ENCODE peak calls at places on chromosomes 1 and 21, in seven cellular contexts. Q is A549, Y is HL-60, S is Panc1, Z is GM23338, X is HCT116, M is SK-N-SH. K is an unnamed sample.
A peak's percentile ranks its signal among the peaks of the same experiment; 100 is the strongest.

GRCh38 chr1:59553381-59553780 is 256.5 kb downstream of the FGGY start:
- DNase-seq in Q (no peak), Y (no peak), S (no peak), Z (no peak), X (no peak), M (no peak), K (no peak)

GRCh38 chr1:168674252-168674651 is 54.8 kb downstream of the DPT start:
- DNase-seq in Q (no peak), Y (no peak), S (no peak), Z (no peak), X (no peak), M (no peak), K (no peak)

GRCh38 chr1:193614817-193615216 is 428.4 kb upstream of the B3GALT2 start:
- DNase-seq in Q (peak; percentile 78), Y (no peak), S (no peak), Z (no peak), X (peak; percentile 37), M (no peak), K (no peak)

GRCh38 chr1:161182214-161182613 is 4.9 kb upstream of the B4GALT3 start:
- DNase-seq in Q (peak; percentile 30), Y (no peak), S (no peak), Z (no peak), X (no peak), M (no peak), K (no peak)

GRCh38 chr21:34156957-34157356 is 83.6 kb downstream of the MRPS6 start:
- DNase-seq in Q (no peak), Y (no peak), S (no peak), Z (no peak), X (no peak), M (no peak), K (no peak)

GRCh38 chr21:36560933-36561575 is 81.1 kb upstream of the CLDN14 start:
- DNase-seq in Q (no peak), Y (no peak), S (no peak), Z (no peak), X (no peak), M (no peak), K (no peak)

GRCh38 chr1:183559061-183559460 is 31.2 kb downstream of the NCF2 start:
- DNase-seq in Q (no peak), Y (no peak), S (no peak), Z (no peak), X (no peak), M (no peak), K (no peak)

GRCh38 chr1:93845554-93846150 is 33.4 kb downstream of the DNTTIP2 start:
- DNase-seq in Q (peak; percentile 66), Y (no peak), S (no peak), Z (peak; percentile 78), X (no peak), M (no peak), K (peak; percentile 64)

GRCh38 chr21:33894736-33895288 is 20.8 kb downstream of the ATP5PO start:
- DNase-seq in Q (peak; percentile 77), Y (peak; percentile 85), S (no peak), Z (peak; percentile 95), X (peak; percentile 27), M (peak; percentile 88), K (peak; percentile 70)

GRCh38 chr1:42178249-42178648 is 13.7 kb upstream of the GUCA2A start:
- DNase-seq in Q (no peak), Y (no peak), S (no peak), Z (no peak), X (no peak), M (no peak), K (no peak)

GRCh38 chr1:185998391-185998790 is 264.2 kb downstream of the HMCN1 start:
- DNase-seq in Q (peak; percentile 22), Y (no peak), S (no peak), Z (peak; percentile 13), X (no peak), M (no peak), K (no peak)

GRCh38 chr1:20168547-20169491 is 17.1 kb upstream of the UBXN10 start:
- DNase-seq in Q (no peak), Y (no peak), S (no peak), Z (no peak), X (no peak), M (peak; percentile 59), K (no peak)

GRCh38 chr21:32934829-32935228 is 90.9 kb upstream of the OLIG2 start:
- DNase-seq in Q (no peak), Y (no peak), S (no peak), Z (no peak), X (no peak), M (no peak), K (no peak)

GRCh38 chr21:43734830-43735229 is 15.9 kb downstream of the PDXK start:
- DNase-seq in Q (no peak), Y (no peak), S (no peak), Z (no peak), X (no peak), M (no peak), K (no peak)

GRCh38 chr1:102875756-102876155 is 232.6 kb downstream of the COL11A1 start:
- DNase-seq in Q (no peak), Y (no peak), S (no peak), Z (no peak), X (no peak), M (no peak), K (no peak)

GRCh38 chr1:39955547-39956539 is 898 bp downstream of the MFSD2A start:
- DNase-seq in Q (peak; percentile 40), Y (peak; percentile 52), S (no peak), Z (peak; percentile 62), X (peak; percentile 18), M (peak; percentile 66), K (no peak)

GRCh38 chr1:202365092-202365815 is 16.8 kb downstream of the PPP1R12B start:
- DNase-seq in Q (no peak), Y (peak; percentile 49), S (no peak), Z (peak; percentile 46), X (no peak), M (no peak), K (no peak)

GRCh38 chr1:41261926-41262618 is 20.0 kb upstream of the SCMH1 start:
- DNase-seq in Q (no peak), Y (no peak), S (no peak), Z (no peak), X (no peak), M (no peak), K (no peak)

GRCh38 chr21:37737996-37738395 is 178.3 kb downstream of the KCNJ6 start:
- DNase-seq in Q (no peak), Y (no peak), S (no peak), Z (no peak), X (no peak), M (no peak), K (no peak)

GRCh38 chr1:98145655-98146054 is 224.8 kb upstream of the DPYD start:
- DNase-seq in Q (no peak), Y (no peak), S (no peak), Z (no peak), X (no peak), M (no peak), K (no peak)

GRCh38 chr1:108816049-108816882 is 40.6 kb downstream of the AKNAD1 start:
- DNase-seq in Q (peak; percentile 44), Y (no peak), S (peak; percentile 48), Z (peak; percentile 73), X (no peak), M (peak; percentile 76), K (peak; percentile 24)

GRCh38 chr1:236035681-236036101 is 29.2 kb downstream of the NID1 start:
- DNase-seq in Q (no peak), Y (no peak), S (no peak), Z (no peak), X (no peak), M (no peak), K (no peak)

GRCh38 chr1:117346206-117346928 is 20.9 kb upstream of the MAN1A2 start:
- DNase-seq in Q (no peak), Y (no peak), S (no peak), Z (peak; percentile 48), X (no peak), M (no peak), K (no peak)

GRCh38 chr1:225890346-225891228 is 1.6 kb upstream of the LEFTY1 start:
- DNase-seq in Q (no peak), Y (no peak), S (no peak), Z (peak; percentile 78), X (no peak), M (no peak), K (peak; percentile 68)

GRCh38 chr1:231923461-231924132 is 297.0 kb downstream of the DISC1 start:
- DNase-seq in Q (no peak), Y (no peak), S (no peak), Z (no peak), X (no peak), M (no peak), K (no peak)
- TF ChIP-seq REST in Q (no peak), Y (no peak), S (no peak), Z (no peak), X (no peak), M (no peak), K (no peak)

GRCh38 chr1:85496881-85497582 is 32.1 kb upstream of the DDAH1 start:
- DNase-seq in Q (no peak), Y (no peak), S (no peak), Z (no peak), X (no peak), M (no peak), K (no peak)
- TF ChIP-seq REST in Q (no peak), Y (no peak), S (no peak), Z (no peak), X (no peak), M (no peak), K (no peak)

GRCh38 chr1:9835758-9836631 is 12.2 kb upstream of the CLSTN1 start:
- DNase-seq in Q (no peak), Y (no peak), S (no peak), Z (peak; percentile 80), X (no peak), M (peak; percentile 54), K (peak; percentile 42)
- TF ChIP-seq REST in Q (no peak), Y (no peak), S (no peak), Z (no peak), X (no peak), M (no peak), K (no peak)

GRCh38 chr1:62836856-62837540 is 53.1 kb downstream of the ATG4C start:
- DNase-seq in Q (no peak), Y (no peak), S (no peak), Z (no peak), X (no peak), M (no peak), K (no peak)

GRCh38 chr1:62841587-62842169 is 57.7 kb downstream of the ATG4C start:
- DNase-seq in Q (peak; percentile 57), Y (peak; percentile 43), S (peak; percentile 50), Z (peak; percentile 82), X (peak; percentile 49), M (peak; percentile 52), K (peak; percentile 54)
- TF ChIP-seq REST in Q (no peak), Y (no peak), S (no peak), Z (no peak), X (no peak), M (no peak), K (no peak)

GRCh38 chr1:172167801-172168596 is 252.5 kb upstream of the C1orf105 start:
- DNase-seq in Q (no peak), Y (no peak), S (no peak), Z (no peak), X (no peak), M (peak; percentile 1), K (no peak)
- TF ChIP-seq REST in Q (no peak), Y (no peak), S (no peak), Z (no peak), X (no peak), M (no peak), K (no peak)